ENCODE peak calls at places on chromosomes 13 and 19, in five cellular contexts. One of them, this sample, is unnamed.
A peak's percentile ranks its signal among the peaks of the same experiment; 100 is the strongest.

GRCh38 chr19:10104665-10105221 is 1.4 kb upstream of the PPAN start:
- DNase-seq in upper lobe of right lung: no peak
- DNase-seq in pancreas: no peak
- DNase-seq in breast epithelium: no peak
- DNase-seq in neural progenitor cell: no peak
- DNase-seq in this sample: no peak

GRCh38 chr13:98484289-98485219 is 92.4 kb downstream of the STK24 start:
- DNase-seq in upper lobe of right lung: peak; percentile 87
- DNase-seq in pancreas: peak; percentile 80
- DNase-seq in breast epithelium: peak; percentile 89
- DNase-seq in neural progenitor cell: peak; percentile 85
- DNase-seq in this sample: peak; percentile 86

GRCh38 chr19:48967346-48968178 is 2.5 kb downstream of the FTL start:
- DNase-seq in upper lobe of right lung: peak; percentile 77
- DNase-seq in pancreas: no peak
- DNase-seq in breast epithelium: no peak
- DNase-seq in neural progenitor cell: no peak
- DNase-seq in this sample: no peak

GRCh38 chr13:111034811-111035210 is 80.3 kb upstream of the ARHGEF7 start:
- DNase-seq in upper lobe of right lung: no peak
- DNase-seq in pancreas: no peak
- DNase-seq in breast epithelium: no peak
- DNase-seq in neural progenitor cell: no peak
- DNase-seq in this sample: no peak

GRCh38 chr19:6718741-6719539 is 1.5 kb downstream of the C3 start:
- DNase-seq in upper lobe of right lung: peak; percentile 88
- DNase-seq in pancreas: no peak
- DNase-seq in breast epithelium: no peak
- DNase-seq in neural progenitor cell: peak; percentile 55
- DNase-seq in this sample: peak; percentile 58

GRCh38 chr19:10769533-10770491 is 51.9 kb downstream of the DNM2 start:
- DNase-seq in upper lobe of right lung: no peak
- DNase-seq in pancreas: no peak
- DNase-seq in breast epithelium: no peak
- DNase-seq in neural progenitor cell: peak; percentile 50
- DNase-seq in this sample: no peak

GRCh38 chr13:70580825-70581224 is 472.6 kb upstream of the KLHL1 start:
- DNase-seq in upper lobe of right lung: no peak
- DNase-seq in pancreas: no peak
- DNase-seq in breast epithelium: no peak
- DNase-seq in neural progenitor cell: no peak
- DNase-seq in this sample: no peak

GRCh38 chr19:56671613-56671994 is at the start of gene ZNF835:
- DNase-seq in upper lobe of right lung: peak; percentile 94
- DNase-seq in pancreas: peak; percentile 91
- DNase-seq in breast epithelium: peak; percentile 77
- DNase-seq in neural progenitor cell: no peak
- DNase-seq in this sample: peak; percentile 83

GRCh38 chr19:383922-384800 is 24.8 kb downstream of the C2CD4C start:
- DNase-seq in upper lobe of right lung: peak; percentile 63
- DNase-seq in pancreas: no peak
- DNase-seq in breast epithelium: peak; percentile 12
- DNase-seq in neural progenitor cell: peak; percentile 77
- DNase-seq in this sample: peak; percentile 40

GRCh38 chr19:3978145-3978544 is 7.1 kb downstream of the EEF2 start:
- DNase-seq in upper lobe of right lung: no peak
- DNase-seq in pancreas: no peak
- DNase-seq in breast epithelium: no peak
- DNase-seq in neural progenitor cell: no peak
- DNase-seq in this sample: no peak

GRCh38 chr13:114073881-114074551 is 58.4 kb downstream of the RASA3 start:
- DNase-seq in upper lobe of right lung: peak; percentile 40
- DNase-seq in pancreas: no peak
- DNase-seq in breast epithelium: no peak
- DNase-seq in neural progenitor cell: no peak
- DNase-seq in this sample: no peak

GRCh38 chr19:38152461-38153379 is 71.3 kb downstream of the DPF1 start:
- DNase-seq in upper lobe of right lung: no peak
- DNase-seq in pancreas: no peak
- DNase-seq in breast epithelium: no peak
- DNase-seq in neural progenitor cell: no peak
- DNase-seq in this sample: peak; percentile 34

GRCh38 chr13:95536629-95537241 is 15.8 kb upstream of the CLDN10 start:
- DNase-seq in upper lobe of right lung: no peak
- DNase-seq in pancreas: no peak
- DNase-seq in breast epithelium: no peak
- DNase-seq in neural progenitor cell: no peak
- DNase-seq in this sample: peak; percentile 59

GRCh38 chr19:9862897-9863296 is 27.8 kb downstream of the PIN1 start:
- DNase-seq in upper lobe of right lung: no peak
- DNase-seq in pancreas: no peak
- DNase-seq in breast epithelium: no peak
- DNase-seq in neural progenitor cell: no peak
- DNase-seq in this sample: no peak

GRCh38 chr13:85314686-85315085 is 484.5 kb downstream of the SLITRK6 start:
- DNase-seq in upper lobe of right lung: no peak
- DNase-seq in pancreas: no peak
- DNase-seq in breast epithelium: no peak
- DNase-seq in neural progenitor cell: peak; percentile 48
- DNase-seq in this sample: peak; percentile 52

GRCh38 chr19:1648926-1649541 is 3.4 kb downstream of the TCF3 start:
- DNase-seq in upper lobe of right lung: no peak
- DNase-seq in pancreas: peak; percentile 62
- DNase-seq in breast epithelium: no peak
- DNase-seq in neural progenitor cell: no peak
- DNase-seq in this sample: no peak
- H3K4me3 ChIP-seq in upper lobe of right lung: no peak overlapping the region
- H3K4me3 ChIP-seq in pancreas: no peak overlapping the region
- H3K4me3 ChIP-seq in breast epithelium: no peak overlapping the region
- H3K4me3 ChIP-seq in neural progenitor cell: no peak overlapping the region
- H3K4me3 ChIP-seq in this sample: no peak overlapping the region

GRCh38 chr19:18789883-18790565 is 1.1 kb downstream of the COMP start:
- DNase-seq in upper lobe of right lung: no peak
- DNase-seq in pancreas: no peak
- DNase-seq in breast epithelium: no peak
- DNase-seq in neural progenitor cell: peak; percentile 87
- DNase-seq in this sample: peak; percentile 72
- H3K4me1 ChIP-seq in upper lobe of right lung: peaks cover 22% of the 10 kb centered on the region
- H3K4me1 ChIP-seq in pancreas: no peaks in the 10 kb centered on the region
- H3K4me1 ChIP-seq in breast epithelium: peaks cover 23% of the 10 kb centered on the region
- H3K4me1 ChIP-seq in neural progenitor cell: peaks cover 9% of the 10 kb centered on the region
- H3K4me1 ChIP-seq in this sample: peaks cover 14% of the 10 kb centered on the region

DNA sequence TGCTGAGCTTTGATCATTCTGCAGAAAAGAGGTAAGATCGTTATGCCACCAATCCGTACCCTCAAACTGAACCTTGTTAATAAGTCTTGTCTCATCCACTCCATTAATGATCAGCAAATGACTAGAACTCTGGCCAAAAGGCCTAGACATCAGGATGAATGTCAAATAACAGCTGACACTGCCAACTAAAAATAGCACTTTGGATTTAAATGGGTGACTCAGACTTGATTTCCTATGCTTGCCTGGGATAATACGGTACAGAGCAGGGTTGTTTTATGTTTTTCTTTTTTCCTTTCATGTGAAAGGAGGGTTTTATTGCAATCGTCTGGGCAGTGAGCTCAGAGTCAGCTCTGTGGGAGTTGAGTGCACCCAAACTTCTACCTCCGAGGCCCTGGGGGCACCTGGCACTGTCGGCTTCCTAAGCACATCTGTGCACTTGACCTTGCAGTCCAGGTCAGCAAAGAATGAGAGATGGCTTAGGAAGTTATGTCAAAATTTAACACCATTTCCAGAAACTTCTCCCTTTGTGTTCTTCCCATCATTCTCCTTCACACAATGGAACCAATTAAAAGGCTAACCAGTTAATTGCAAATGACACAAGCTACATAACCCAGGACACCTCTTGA is 134.1 kb downstream of the LACC1 start:
- DNase-seq in upper lobe of right lung: no peak
- DNase-seq in pancreas: no peak
- DNase-seq in breast epithelium: no peak
- DNase-seq in neural progenitor cell: no peak
- DNase-seq in this sample: peak; percentile 51
- H3K27ac ChIP-seq in upper lobe of right lung: no peak overlapping the region
- H3K27ac ChIP-seq in pancreas: peak overlapping the region; percentile 55
- H3K27ac ChIP-seq in breast epithelium: peak overlapping the region; percentile 33
- H3K27ac ChIP-seq in neural progenitor cell: no peak overlapping the region
- H3K27ac ChIP-seq in this sample: no peak overlapping the region

DNA sequence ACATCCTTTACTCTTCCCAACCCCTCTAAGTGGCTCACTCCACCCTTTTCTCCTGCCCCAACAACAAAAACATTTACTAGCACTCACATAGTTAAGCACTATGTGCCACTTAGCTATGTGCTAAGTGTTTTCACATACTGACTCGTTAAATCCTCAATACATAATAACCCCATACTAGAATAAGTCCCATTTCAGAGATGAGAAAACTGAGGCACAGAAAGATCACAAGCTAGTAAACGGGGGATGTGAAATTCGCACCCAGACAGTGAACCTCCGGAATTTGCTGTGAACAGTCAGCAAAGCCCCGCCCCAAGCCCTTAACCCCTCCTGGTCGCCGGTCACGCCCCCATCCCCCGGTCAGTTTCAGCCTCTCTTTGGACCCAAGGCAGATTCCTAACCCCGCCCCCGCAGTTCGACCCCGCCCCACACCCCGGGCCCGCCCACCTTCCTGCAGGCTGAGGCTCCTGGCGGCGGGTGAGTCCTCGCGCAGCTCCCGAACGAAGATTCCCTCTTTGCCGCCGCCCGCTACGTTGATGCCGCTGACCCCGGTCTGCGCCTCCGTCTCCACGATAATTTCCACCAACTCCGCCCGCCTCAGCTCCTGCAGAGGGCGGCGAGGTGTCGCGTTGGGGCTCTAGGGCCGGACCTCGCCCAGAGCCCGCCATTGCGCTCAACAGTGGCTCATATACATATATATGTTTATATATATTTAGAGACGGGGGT is 9.8 kb downstream of the PRX start:
- DNase-seq in upper lobe of right lung: peak; percentile 96
- DNase-seq in pancreas: peak; percentile 91
- DNase-seq in breast epithelium: peak; percentile 86
- DNase-seq in neural progenitor cell: peak; percentile 97
- DNase-seq in this sample: peak; percentile 84
- H3K4me3 ChIP-seq in upper lobe of right lung: peak overlapping the region; percentile 77
- H3K4me3 ChIP-seq in pancreas: peak overlapping the region; percentile 62
- H3K4me3 ChIP-seq in breast epithelium: peak overlapping the region; percentile 55
- H3K4me3 ChIP-seq in neural progenitor cell: peak overlapping the region; percentile 57
- H3K4me3 ChIP-seq in this sample: peak overlapping the region; percentile 62

GRCh38 chr13:45332831-45333219 is 8.2 kb downstream of the TPT1 start:
- DNase-seq in upper lobe of right lung: no peak
- DNase-seq in pancreas: no peak
- DNase-seq in breast epithelium: no peak
- DNase-seq in neural progenitor cell: no peak
- DNase-seq in this sample: no peak
- H3K4me1 ChIP-seq in upper lobe of right lung: peaks cover 85% of the 10 kb centered on the region
- H3K4me1 ChIP-seq in pancreas: peaks cover 19% of the 10 kb centered on the region
- H3K4me1 ChIP-seq in breast epithelium: no peaks in the 10 kb centered on the region
- H3K4me1 ChIP-seq in neural progenitor cell: no peaks in the 10 kb centered on the region
- H3K4me1 ChIP-seq in this sample: peaks cover 93% of the 10 kb centered on the region

DNA sequence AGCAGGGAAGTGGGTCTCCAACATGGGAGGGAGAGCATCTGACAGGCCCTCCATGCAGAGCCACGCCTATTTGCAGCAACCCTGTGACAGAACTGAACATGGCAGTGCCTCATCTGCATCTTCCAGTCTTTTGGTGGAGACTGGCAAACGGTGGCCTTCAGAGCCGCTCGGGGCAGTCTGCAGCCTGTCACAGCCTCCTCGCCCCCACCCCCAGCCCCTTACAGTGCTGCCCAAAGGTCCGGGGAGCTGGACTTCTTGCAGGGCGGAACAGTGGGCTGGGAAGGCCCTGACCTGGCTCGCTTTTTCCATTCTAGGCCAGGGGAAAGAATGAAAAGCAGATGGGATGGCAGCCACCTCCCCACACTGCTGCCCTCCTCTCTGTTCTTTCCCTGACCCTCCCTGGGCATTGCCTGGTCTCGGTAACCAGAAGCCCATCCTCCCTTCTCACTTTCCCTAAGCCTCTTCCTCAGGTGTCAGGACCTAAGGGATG is 2.7 kb downstream of the CALM3 start:
- DNase-seq in upper lobe of right lung: peak; percentile 50
- DNase-seq in pancreas: no peak
- DNase-seq in breast epithelium: no peak
- DNase-seq in neural progenitor cell: no peak
- DNase-seq in this sample: no peak
- H3K27ac ChIP-seq in upper lobe of right lung: no peak overlapping the region
- H3K27ac ChIP-seq in pancreas: peak overlapping the region; percentile 100
- H3K27ac ChIP-seq in breast epithelium: peak overlapping the region; percentile 96
- H3K27ac ChIP-seq in neural progenitor cell: no peak overlapping the region
- H3K27ac ChIP-seq in this sample: peak overlapping the region; percentile 100

DNA sequence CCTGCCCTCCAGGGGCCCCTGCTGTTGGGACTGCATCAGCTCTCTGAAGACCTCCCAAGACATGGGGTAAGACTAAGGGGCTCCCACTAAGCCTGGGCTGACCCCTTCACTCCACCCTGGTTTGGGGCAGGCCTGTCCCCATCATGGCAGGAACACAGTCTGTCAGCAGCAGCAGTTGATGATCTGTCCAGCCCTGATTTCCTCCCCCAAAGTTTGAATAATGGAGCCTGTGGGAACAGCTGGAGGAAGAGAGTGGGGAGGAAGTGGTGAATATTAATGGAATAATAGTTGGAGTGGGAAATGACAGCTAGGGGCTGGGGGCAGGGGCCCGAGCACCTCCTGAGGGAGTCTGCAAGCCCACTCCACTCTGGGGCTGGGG is 1.3 kb upstream of the B3GNT8 start:
- DNase-seq in upper lobe of right lung: no peak
- DNase-seq in pancreas: no peak
- DNase-seq in breast epithelium: no peak
- DNase-seq in neural progenitor cell: no peak
- DNase-seq in this sample: peak; percentile 16
- H3K4me3 ChIP-seq in upper lobe of right lung: peak overlapping the region; percentile 68
- H3K4me3 ChIP-seq in pancreas: peak overlapping the region; percentile 40
- H3K4me3 ChIP-seq in breast epithelium: peak overlapping the region; percentile 51
- H3K4me3 ChIP-seq in neural progenitor cell: peak overlapping the region; percentile 56
- H3K4me3 ChIP-seq in this sample: no peak overlapping the region

GRCh38 chr19:2976609-2977000 is 759 bp upstream of the TLE6 start:
- DNase-seq in upper lobe of right lung: no peak
- DNase-seq in pancreas: no peak
- DNase-seq in breast epithelium: no peak
- DNase-seq in neural progenitor cell: peak; percentile 38
- DNase-seq in this sample: no peak
- H3K4me1 ChIP-seq in upper lobe of right lung: peaks cover 64% of the 10 kb centered on the region
- H3K4me1 ChIP-seq in pancreas: peaks cover 13% of the 10 kb centered on the region
- H3K4me1 ChIP-seq in breast epithelium: peaks cover 15% of the 10 kb centered on the region
- H3K4me1 ChIP-seq in neural progenitor cell: peaks cover 11% of the 10 kb centered on the region
- H3K4me1 ChIP-seq in this sample: peaks cover 23% of the 10 kb centered on the region

This sample was measured in A673.